ENCODE peak calls at places on chromosomes 4 and X, in four cellular contexts. L is AG09319, Q is neural progenitor cell, S is WTC11. I is an unnamed sample.

GRCh38 chr4:125313497-125313896 is 1.3 kb upstream of the FAT4 start:
- DNase-seq in L (peak), Q (peak), S (peak), I (peak)

GRCh38 chrX:65203545-65203944 is 227.3 kb upstream of the ZC4H2 start:
- DNase-seq in L (no peak), Q (no peak), S (no peak), I (no peak)

GRCh38 chr4:65502151-65502691 is 168.1 kb downstream of the EPHA5 start:
- DNase-seq in L (no peak), Q (no peak), S (no peak), I (no peak)

GRCh38 chrX:110061138-110061537 is 58.2 kb downstream of the TMEM164 start:
- DNase-seq in L (no peak), Q (no peak), S (no peak), I (no peak)

GRCh38 chr4:89868261-89868660 is 26.4 kb upstream of the MMRN1 start:
- DNase-seq in L (no peak), Q (no peak), S (no peak), I (no peak)

GRCh38 chr4:11634283-11634682 is 205.6 kb upstream of the HS3ST1 start:
- DNase-seq in L (no peak), Q (no peak), S (no peak), I (no peak)

GRCh38 chr4:102105983-102106382 is 239.3 kb downstream of the SLC39A8 start:
- DNase-seq in L (no peak), Q (no peak), S (no peak), I (no peak)

GRCh38 chr4:83109480-83110221 is 4.9 kb downstream of the PLAC8 start:
- DNase-seq in L (no peak), Q (peak), S (peak), I (peak)

GRCh38 chr4:6494431-6495295 is 22.2 kb upstream of the PPP2R2C start:
- DNase-seq in L (no peak), Q (no peak), S (no peak), I (no peak)

GRCh38 chr4:180372671-180373070 is 1870.5 kb upstream of the TENM3 start:
- DNase-seq in L (no peak), Q (no peak), S (no peak), I (no peak)

GRCh38 chr4:141912831-141913230 is 276.4 kb downstream of the IL15 start:
- DNase-seq in L (no peak), Q (no peak), S (no peak), I (peak)

GRCh38 chr4:13102344-13102743 is 381.8 kb downstream of the RAB28 start:
- DNase-seq in L (no peak), Q (no peak), S (no peak), I (no peak)

GRCh38 chr4:17169699-17170098 is 271.3 kb upstream of the LDB2 start:
- DNase-seq in L (no peak), Q (no peak), S (no peak), I (no peak)

GRCh38 chr4:44740201-44740600 is 13.8 kb upstream of the GNPDA2 start:
- DNase-seq in L (no peak), Q (no peak), S (no peak), I (no peak)

GRCh38 chrX:19682712-19683331 is 167.5 kb upstream of the MAP3K15 start:
- DNase-seq in L (peak), Q (peak), S (peak), I (peak)

GRCh38 chr4:101169044-101170014 is 178.0 kb downstream of the PPP3CA start:
- DNase-seq in L (peak), Q (peak), S (peak), I (peak)

GRCh38 chrX:107168259-107168658 is 38.0 kb downstream of the NUP62CL start:
- DNase-seq in L (no peak), Q (no peak), S (no peak), I (no peak)

GRCh38 chrX:30906726-30907125 is 17.7 kb upstream of the TAB3 start:
- DNase-seq in L (no peak), Q (no peak), S (no peak), I (no peak)

GRCh38 chr4:63348735-63349673 is 1060.2 kb downstream of the TECRL start:
- DNase-seq in L (no peak), Q (no peak), S (no peak), I (no peak)
- TF ChIP-seq CTCF in L (no peak), Q (no peak), S (no peak), I (no peak)

DNA sequence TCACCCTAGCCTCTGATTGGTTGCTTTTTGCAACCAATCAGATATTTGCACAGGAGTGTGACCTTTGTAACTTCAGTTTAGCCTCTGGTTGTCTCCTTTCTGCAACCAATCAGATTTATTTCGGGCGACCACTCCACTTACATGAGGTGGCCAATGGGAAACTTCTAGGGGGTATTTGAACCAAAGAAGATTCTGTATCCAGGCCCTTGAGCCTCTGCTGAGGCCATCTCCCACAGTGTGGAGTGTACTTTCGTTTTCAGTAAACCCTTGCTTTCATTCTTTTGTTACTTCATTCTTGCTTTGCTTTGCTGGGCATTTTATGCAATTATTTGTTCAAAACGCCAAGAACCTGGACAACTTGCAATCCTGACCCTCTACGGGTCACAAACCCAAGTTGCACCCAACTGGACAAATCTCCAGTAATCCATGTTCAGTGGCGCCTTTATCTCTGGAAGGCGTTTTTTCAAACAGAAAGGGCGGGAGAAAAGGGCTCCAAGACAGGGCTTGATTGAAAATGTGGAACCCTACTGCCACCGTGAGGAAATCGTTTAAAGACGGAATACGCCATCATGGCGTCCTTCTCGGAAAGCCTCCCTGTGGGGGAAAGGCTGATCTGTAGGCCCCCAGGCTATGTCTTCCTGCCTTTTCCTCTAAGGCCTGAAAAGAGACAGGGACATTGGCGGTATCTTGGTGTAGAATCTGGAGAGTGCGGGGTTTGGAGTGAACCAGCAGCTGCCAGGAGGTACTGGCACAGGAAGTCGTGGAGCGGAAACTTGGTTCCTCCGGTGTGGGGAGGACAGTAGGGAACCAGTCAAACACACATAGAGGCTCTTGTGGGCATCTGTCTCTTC is 184.6 kb downstream of the OR13H1 start:
- DNase-seq in L (peak), Q (no peak), S (peak), I (no peak)
- TF ChIP-seq CTCF in L (peak), Q (no peak), S (no peak), I (no peak)

DNA sequence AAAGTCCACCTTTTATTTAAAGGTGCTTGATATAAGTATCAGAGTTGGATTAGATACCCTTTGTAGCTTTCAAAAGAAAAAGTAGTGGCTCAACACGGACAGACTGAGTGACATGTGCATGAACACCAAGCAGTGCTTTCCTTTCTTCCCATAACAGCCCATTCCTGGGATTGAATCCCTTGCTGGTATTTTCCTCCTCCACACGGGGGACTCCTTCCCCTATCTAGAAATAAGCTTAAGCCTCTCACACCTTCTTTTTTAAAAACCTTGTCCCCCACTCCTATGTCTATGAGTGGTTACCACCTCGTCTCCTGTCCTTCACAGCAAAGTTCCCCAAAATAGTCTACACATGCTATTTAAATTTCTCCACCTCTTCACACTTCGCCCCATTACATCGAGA is 5.1 kb downstream of the AP1S2 start:
- DNase-seq in L (no peak), Q (peak), S (no peak), I (no peak)
- TF ChIP-seq CTCF in L (peak), Q (peak), S (no peak), I (no peak)

GRCh38 chr4:149645790-149646189 is 169.9 kb downstream of the IQCM start:
- DNase-seq in L (no peak), Q (peak), S (peak), I (no peak)
- TF ChIP-seq CTCF in L (no peak), Q (peak), S (no peak), I (no peak)